ENCODE peak calls at places on chromosomes 5 and 9, in seven cellular contexts. I, K, O, M, G, E and C are unnamed samples.

GRCh38 chr9:87337335-87338074 is 160.2 kb upstream of the DAPK1 start:
- DNase-seq in M (no peak), E (no peak), G (peak; percentile 79), K (no peak), I (no peak), O (no peak), C (peak; percentile 13)

GRCh38 chr5:118999696-119000095 is 11.3 kb upstream of the DTWD2 start:
- DNase-seq in G (no peak), O (no peak), K (no peak), I (no peak), M (no peak), E (no peak), C (no peak)

GRCh38 chr5:173316463-173317020 is 11.7 kb downstream of the STC2 start:
- DNase-seq in G (no peak), M (no peak), E (no peak), I (no peak), K (no peak), O (no peak), C (no peak)

GRCh38 chr5:167916706-167917105 is 374.7 kb upstream of the WWC1 start:
- DNase-seq in K (peak; percentile 21), E (no peak), M (peak; percentile 29), G (no peak), I (no peak), O (no peak), C (no peak)

GRCh38 chr9:88388203-88388885 is at the start of gene SPIN1:
- DNase-seq in M (peak; percentile 53), K (peak; percentile 62), G (peak; percentile 77), I (peak; percentile 35), E (peak; percentile 93), O (peak; percentile 96), C (peak; percentile 83)

GRCh38 chr9:87567566-87567965 is 69.9 kb downstream of the DAPK1 start:
- DNase-seq in G (no peak), M (no peak), O (no peak), E (no peak), I (no peak), K (no peak), C (no peak)

GRCh38 chr5:93461751-93462150 is 119.3 kb downstream of the NR2F1-AS1 start:
- DNase-seq in E (no peak), O (no peak), I (no peak), G (no peak), K (peak; percentile 68), M (no peak), C (no peak)

GRCh38 chr5:109041319-109041718 is 293.6 kb downstream of the FER start:
- DNase-seq in M (no peak), G (no peak), I (no peak), E (no peak), K (no peak), O (no peak), C (no peak)

DNA sequence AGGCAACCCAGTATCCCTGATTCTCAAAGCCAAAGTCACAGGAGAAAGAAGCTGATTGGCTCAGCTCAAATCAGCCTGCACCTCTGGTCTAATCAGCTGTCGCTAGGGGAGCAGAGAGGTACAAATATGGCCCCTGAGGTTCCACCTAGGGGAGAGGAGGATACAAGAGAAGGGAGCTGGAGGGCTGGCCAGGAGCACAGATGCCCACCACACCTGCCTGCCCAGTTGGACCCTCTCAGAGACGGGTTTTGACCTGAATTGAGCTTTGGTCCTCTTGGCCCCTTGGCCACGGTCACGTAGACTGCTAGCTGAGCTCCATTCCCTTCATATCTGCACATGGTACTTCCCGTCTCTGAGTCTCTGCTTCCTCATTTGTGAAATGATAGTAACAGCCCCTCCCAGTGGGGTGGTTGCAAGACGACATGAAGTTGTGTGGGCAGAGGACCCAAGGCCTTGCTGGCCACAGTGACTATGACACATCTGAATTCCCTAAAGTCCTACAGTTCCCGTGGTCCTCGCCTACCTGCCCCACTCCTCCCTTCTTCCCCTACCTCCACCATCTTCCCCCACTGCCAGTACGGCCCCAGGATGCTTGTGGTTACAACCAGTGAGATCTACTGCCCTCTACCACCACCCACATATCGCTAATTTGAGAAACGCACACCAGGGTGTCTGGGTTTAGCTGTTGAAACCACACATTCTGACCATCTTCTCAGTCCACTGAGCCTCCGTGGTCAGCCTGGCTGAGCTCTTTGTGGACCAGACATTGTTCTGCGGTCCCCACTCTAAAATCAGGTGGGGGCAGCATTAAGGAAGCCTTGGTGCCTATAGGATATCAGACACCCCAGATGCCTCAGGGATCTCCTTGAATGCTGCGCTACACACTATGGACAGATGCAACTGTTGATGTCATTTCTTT is 60.3 kb upstream of the NEK6 start:
- DNase-seq in O (peak; percentile 82), M (no peak), E (no peak), K (no peak), I (no peak), G (no peak), C (no peak)
- TF ChIP-seq POLR2A in O (no peak), M (no peak), E (no peak), K (no peak), I (no peak), G (no peak), C (no peak)

GRCh38 chr9:129437626-129438323 is 183.1 kb downstream of the C9orf50 start:
- DNase-seq in K (no peak), I (no peak), E (no peak), O (no peak), M (no peak), G (no peak), C (no peak)

GRCh38 chr9:129435272-129435671 is 185.6 kb downstream of the C9orf50 start:
- DNase-seq in I (no peak), E (no peak), G (no peak), K (no peak), M (no peak), O (no peak), C (no peak)

GRCh38 chr9:129435996-129436676 is 184.8 kb downstream of the C9orf50 start:
- DNase-seq in M (no peak), K (no peak), I (no peak), G (no peak), E (no peak), O (no peak), C (no peak)

GRCh38 chr9:129439242-129439641 is 181.7 kb downstream of the C9orf50 start:
- DNase-seq in K (no peak), O (no peak), I (no peak), M (no peak), G (no peak), E (no peak), C (no peak)

DNA sequence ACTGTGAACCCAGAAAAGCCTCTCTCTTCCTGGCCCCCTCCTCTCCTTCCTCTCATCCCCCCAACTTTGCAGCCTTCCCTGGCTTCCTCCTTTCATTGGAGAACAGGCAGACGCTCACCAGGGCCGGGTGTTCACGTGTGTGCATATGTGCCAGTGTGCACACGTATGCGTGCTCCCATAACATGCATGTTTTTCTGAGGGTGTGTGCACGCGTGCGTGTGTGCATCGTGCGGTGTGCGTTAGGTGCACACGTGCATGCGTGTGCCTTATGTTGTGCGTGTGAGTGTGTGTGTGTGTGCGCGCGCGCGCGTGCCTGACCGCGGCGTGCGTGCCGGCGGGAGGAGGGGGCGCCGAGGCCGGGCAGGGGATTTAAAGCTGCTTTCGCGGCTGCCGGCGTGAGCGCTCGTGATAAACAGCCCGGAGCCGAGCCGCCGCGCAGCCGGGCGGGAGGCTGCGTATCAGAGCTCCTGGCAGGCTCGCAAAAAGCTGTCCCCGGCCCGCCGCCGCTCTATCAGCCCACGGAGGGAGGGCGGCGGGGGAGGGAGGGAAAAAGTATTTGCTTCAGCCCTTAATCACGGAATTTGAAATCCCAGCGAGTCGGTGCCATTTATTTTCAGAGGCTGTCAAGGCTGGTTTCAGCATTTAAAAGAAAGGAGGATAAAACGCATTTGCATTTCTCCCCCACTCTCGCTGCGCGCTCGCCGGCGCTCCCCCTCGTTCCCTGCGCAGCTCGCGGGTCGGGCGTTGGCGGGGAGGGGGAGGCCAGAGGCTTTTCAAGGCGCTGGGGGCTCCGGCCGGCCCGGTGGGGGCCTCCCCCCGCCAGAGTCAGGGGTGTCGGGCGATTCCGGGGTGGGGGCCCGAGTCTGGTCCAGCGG is 183.9 kb downstream of the C9orf50 start:
- DNase-seq in I (no peak), O (no peak), G (no peak), E (peak; percentile 84), M (no peak), K (peak; percentile 57), C (no peak)
- TF ChIP-seq POLR2A in I (no peak), O (no peak), G (no peak), E (no peak), M (no peak), K (no peak), C (no peak)

GRCh38 chr9:136729926-136730325 is 12.8 kb downstream of the LCN10 start:
- DNase-seq in M (no peak), E (no peak), O (no peak), I (no peak), G (no peak), K (no peak), C (no peak)

GRCh38 chr9:136726631-136727191 is 14.3 kb downstream of the DIPK1B start:
- DNase-seq in M (no peak), K (peak; percentile 31), E (no peak), O (no peak), I (no peak), G (peak; percentile 58), C (peak; percentile 83)

GRCh38 chr9:136729144-136729543 is 13.6 kb downstream of the LCN10 start:
- DNase-seq in M (no peak), I (no peak), K (no peak), E (peak; percentile 48), O (no peak), G (peak; percentile 62), C (peak; percentile 61)

GRCh38 chr9:136728548-136729123 is 14.1 kb downstream of the LCN10 start:
- DNase-seq in I (no peak), M (no peak), K (peak; percentile 29), G (peak; percentile 56), O (no peak), E (peak; percentile 73), C (peak; percentile 59)

GRCh38 chr9:136728080-136728547 is 14.6 kb downstream of the LCN10 start:
- DNase-seq in O (peak; percentile 96), M (peak; percentile 81), G (peak; percentile 91), K (peak; percentile 85), I (peak; percentile 60), E (peak; percentile 96), C (peak; percentile 95)
- TF ChIP-seq POLR2A in O (peak; percentile 99), M (peak; percentile 96), G (peak; percentile 99), K (peak; percentile 100), I (peak; percentile 97), E (peak; percentile 99), C (peak; percentile 99)

GRCh38 chr9:114503009-114503408 is 2.3 kb downstream of the WHRN start:
- DNase-seq in M (no peak), I (no peak), K (no peak), G (no peak), O (no peak), E (no peak), C (no peak)

GRCh38 chr9:114506082-114506390 is 763 bp upstream of the WHRN start:
- DNase-seq in G (no peak), M (no peak), I (no peak), E (no peak), O (no peak), K (no peak), C (no peak)

GRCh38 chr9:114503522-114504340 is 1.5 kb downstream of the WHRN start:
- DNase-seq in I (no peak), O (peak; percentile 76), E (no peak), G (no peak), M (no peak), K (no peak), C (no peak)

GRCh38 chr9:114505187-114506081 is at the start of gene WHRN:
- DNase-seq in O (peak; percentile 97), K (peak; percentile 76), M (peak; percentile 79), E (peak; percentile 94), I (peak; percentile 60), G (peak; percentile 84), C (peak; percentile 21)

DNA sequence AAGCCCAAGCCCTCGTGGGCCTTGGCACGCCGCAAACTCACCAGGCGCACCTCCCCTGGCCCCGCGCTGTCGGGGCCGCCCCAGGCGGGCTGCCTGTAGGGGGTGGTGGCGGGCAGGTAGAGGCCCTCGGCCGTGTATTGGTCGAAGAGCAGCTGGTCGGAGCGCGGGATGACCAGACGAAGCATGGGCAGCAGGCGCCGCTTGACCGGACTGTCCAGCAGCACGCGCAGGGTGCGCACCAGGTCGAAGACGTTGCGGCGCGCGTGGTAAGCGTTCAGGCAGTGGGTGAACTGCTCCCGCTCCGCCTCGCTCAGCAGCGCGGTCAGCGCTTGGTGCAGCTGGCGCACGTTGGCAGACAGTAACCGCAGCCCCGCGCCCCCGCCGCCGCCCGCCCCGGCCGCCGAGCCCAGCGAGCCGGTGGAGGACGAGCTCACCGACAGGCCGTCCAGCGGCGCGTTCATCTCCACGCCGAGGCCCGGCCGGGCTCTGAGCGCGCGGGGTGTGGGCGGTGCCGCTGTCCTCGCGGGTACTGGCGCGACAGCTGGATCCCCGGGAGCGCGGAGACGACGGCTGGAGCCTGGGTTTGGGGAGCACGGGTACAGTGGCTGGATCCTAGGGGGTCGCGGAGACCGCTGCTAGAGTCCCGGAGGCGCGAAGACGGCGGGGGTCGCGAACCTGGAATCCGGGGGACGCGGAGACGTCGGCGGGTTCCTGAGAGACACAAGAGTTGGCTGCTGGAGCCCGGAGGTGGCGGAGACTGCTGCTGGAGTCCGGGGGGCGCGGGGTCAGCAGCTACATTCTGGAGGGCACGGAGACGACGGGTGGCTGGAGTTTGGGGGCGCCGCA is 709 bp downstream of the WHRN start:
- DNase-seq in I (peak; percentile 18), K (peak; percentile 19), G (peak; percentile 60), M (peak; percentile 23), O (peak; percentile 87), E (peak; percentile 68), C (peak; percentile 9)
- TF ChIP-seq POLR2A in I (no peak), K (no peak), G (no peak), M (no peak), O (no peak), E (no peak), C (no peak)